ENCODE peak calls at places on chromosomes 5 and 9, in five cellular contexts. J is DND-41; V is CD4-positive, alpha-beta T cell; L is SK-MEL-5; N is MV-4-11. X is an unnamed sample.

GRCh38 chr5:5340206-5340729 is 82.2 kb upstream of the ICE1 start:
- DNase-seq in J (no peak), L (peak), N (peak), V (no peak), X (peak)

GRCh38 chr9:127897194-127897692 is 2.2 kb downstream of the ST6GALNAC6 start:
- DNase-seq in L (no peak), N (peak), J (no peak), V (no peak), X (no peak)

GRCh38 chr9:114231218-114232090 is 76.1 kb downstream of the COL27A1 start:
- DNase-seq in N (peak), V (no peak), L (no peak), J (no peak), X (no peak)

GRCh38 chr5:68554566-68555279 is 339.2 kb downstream of the PIK3R1 start:
- DNase-seq in J (no peak), L (no peak), N (no peak), V (no peak), X (peak)

GRCh38 chr9:15501179-15501578 is 9.6 kb downstream of the PSIP1 start:
- DNase-seq in V (no peak), N (no peak), L (no peak), J (no peak), X (no peak)

GRCh38 chr5:137621861-137622823 is 113.7 kb downstream of the KLHL3 start:
- DNase-seq in N (peak), L (no peak), J (no peak), V (no peak), X (no peak)

GRCh38 chr9:26870292-26870691 is 22.3 kb downstream of the CAAP1 start:
- DNase-seq in V (no peak), N (no peak), L (no peak), J (no peak), X (no peak)

GRCh38 chr9:116844621-116845020 is 157.5 kb downstream of the TRIM32 start:
- DNase-seq in N (no peak), J (no peak), L (no peak), V (no peak), X (no peak)

GRCh38 chr5:131899686-131900085 is 45.8 kb downstream of the MEIKIN start:
- DNase-seq in J (no peak), N (no peak), L (no peak), V (no peak), X (no peak)

GRCh38 chr5:179840321-179840720 is 18.3 kb downstream of the MRNIP start:
- DNase-seq in J (no peak), N (no peak), L (no peak), V (no peak), X (no peak)

GRCh38 chr5:37789991-37790390 is 49.9 kb downstream of the GDNF start:
- DNase-seq in L (no peak), V (no peak), J (no peak), N (no peak), X (no peak)

GRCh38 chr5:140418862-140419520 is 17.4 kb downstream of the ANKHD1 start:
- DNase-seq in J (no peak), N (no peak), V (no peak), L (no peak), X (no peak)

GRCh38 chr9:5624655-5625054 is 4.3 kb upstream of the RIC1 start:
- DNase-seq in V (no peak), L (no peak), J (no peak), N (no peak), X (no peak)

GRCh38 chr5:51476456-51476855 is 93.2 kb downstream of the ISL1 start:
- DNase-seq in J (no peak), V (no peak), L (no peak), N (no peak), X (no peak)

GRCh38 chr5:17221843-17222614 is 4.6 kb downstream of the BASP1 start:
- DNase-seq in N (peak), L (no peak), J (no peak), V (no peak), X (no peak)

GRCh38 chr5:97618721-97619120 is 435.7 kb upstream of the RIOK2 start:
- DNase-seq in L (no peak), J (no peak), N (no peak), V (no peak), X (no peak)

GRCh38 chr9:87831159-87831558 is 51.5 kb upstream of the SPATA31E1 start:
- DNase-seq in L (no peak), J (no peak), V (no peak), N (no peak), X (no peak)

GRCh38 chr5:144104086-144104485 is 66.4 kb downstream of the YIPF5 start:
- DNase-seq in V (no peak), N (no peak), L (no peak), J (no peak), X (no peak)

GRCh38 chr9:91334053-91334452 is 27.7 kb downstream of the AUH start:
- DNase-seq in J (no peak), L (no peak), N (no peak), V (no peak), X (peak)

GRCh38 chr9:13863112-13863511 is 450.8 kb downstream of the NFIB start:
- DNase-seq in N (no peak), V (no peak), J (no peak), L (no peak), X (no peak)

GRCh38 chr5:108884736-108885135 is 137.0 kb downstream of the FER start:
- DNase-seq in J (no peak), L (no peak), N (no peak), V (no peak), X (no peak)

GRCh38 chr9:104802906-104803305 is 39.0 kb downstream of the NIPSNAP3B start:
- DNase-seq in V (no peak), J (no peak), L (no peak), N (no peak), X (no peak)

GRCh38 chr5:44809956-44810276 is 1.2 kb downstream of the MRPS30 start:
- DNase-seq in V (no peak), N (no peak), L (no peak), J (no peak), X (no peak)

GRCh38 chr5:139043127-139043905 is 154.9 kb downstream of the SIL1 start:
- DNase-seq in L (no peak), V (no peak), N (peak), J (no peak), X (no peak)

X was measured in LoVo.